ENCODE peak calls at places on chromosomes 4 and X, in eight cellular contexts. One of them, this sample, is unnamed.

GRCh38 chr4:188139671-188140070 is 430 bp downstream of the TRIML1 start:
- DNase-seq in activated CD4-positive, alpha-beta T cell treated with anti-CD3 and anti-CD28 coated beads for 4 hours: no peak
- DNase-seq in neuronal stem cell: no peak
- DNase-seq in HCEC 1CT: no peak
- DNase-seq in SK-MEL-5: no peak
- DNase-seq in GM19239: no peak
- DNase-seq in NCI-H1930: no peak
- DNase-seq in AG04450: no peak
- DNase-seq in this sample: no peak

GRCh38 chr4:128600996-128601857 is 208.3 kb upstream of the JADE1 start:
- DNase-seq in activated CD4-positive, alpha-beta T cell treated with anti-CD3 and anti-CD28 coated beads for 4 hours: no peak
- DNase-seq in neuronal stem cell: no peak
- DNase-seq in HCEC 1CT: peak
- DNase-seq in SK-MEL-5: no peak
- DNase-seq in GM19239: no peak
- DNase-seq in NCI-H1930: peak
- DNase-seq in AG04450: peak
- DNase-seq in this sample: peak

GRCh38 chr4:4582653-4583052 is 40.8 kb upstream of the STX18 start:
- DNase-seq in activated CD4-positive, alpha-beta T cell treated with anti-CD3 and anti-CD28 coated beads for 4 hours: no peak
- DNase-seq in neuronal stem cell: no peak
- DNase-seq in HCEC 1CT: no peak
- DNase-seq in SK-MEL-5: no peak
- DNase-seq in GM19239: no peak
- DNase-seq in NCI-H1930: no peak
- DNase-seq in AG04450: no peak
- DNase-seq in this sample: no peak

GRCh38 chrX:148856505-148856904 is 356.1 kb downstream of the AFF2 start:
- DNase-seq in activated CD4-positive, alpha-beta T cell treated with anti-CD3 and anti-CD28 coated beads for 4 hours: no peak
- DNase-seq in neuronal stem cell: no peak
- DNase-seq in HCEC 1CT: no peak
- DNase-seq in SK-MEL-5: no peak
- DNase-seq in GM19239: no peak
- DNase-seq in NCI-H1930: no peak
- DNase-seq in AG04450: no peak
- DNase-seq in this sample: no peak

GRCh38 chr4:4524364-4524763 is 17.5 kb downstream of the STX18 start:
- DNase-seq in activated CD4-positive, alpha-beta T cell treated with anti-CD3 and anti-CD28 coated beads for 4 hours: peak
- DNase-seq in neuronal stem cell: no peak
- DNase-seq in HCEC 1CT: no peak
- DNase-seq in SK-MEL-5: peak
- DNase-seq in GM19239: peak
- DNase-seq in NCI-H1930: no peak
- DNase-seq in AG04450: no peak
- DNase-seq in this sample: no peak

GRCh38 chr4:1727117-1728031 is 6.1 kb downstream of the TACC3 start:
- DNase-seq in activated CD4-positive, alpha-beta T cell treated with anti-CD3 and anti-CD28 coated beads for 4 hours: no peak
- DNase-seq in neuronal stem cell: no peak
- DNase-seq in HCEC 1CT: peak
- DNase-seq in SK-MEL-5: no peak
- DNase-seq in GM19239: no peak
- DNase-seq in NCI-H1930: no peak
- DNase-seq in AG04450: no peak
- DNase-seq in this sample: no peak

GRCh38 chrX:108443065-108443464 is 3.4 kb downstream of the COL4A5 start:
- DNase-seq in activated CD4-positive, alpha-beta T cell treated with anti-CD3 and anti-CD28 coated beads for 4 hours: no peak
- DNase-seq in neuronal stem cell: no peak
- DNase-seq in HCEC 1CT: no peak
- DNase-seq in SK-MEL-5: no peak
- DNase-seq in GM19239: no peak
- DNase-seq in NCI-H1930: no peak
- DNase-seq in AG04450: no peak
- DNase-seq in this sample: no peak

GRCh38 chr4:101140228-101140627 is 207.1 kb downstream of the PPP3CA start:
- DNase-seq in activated CD4-positive, alpha-beta T cell treated with anti-CD3 and anti-CD28 coated beads for 4 hours: no peak
- DNase-seq in neuronal stem cell: no peak
- DNase-seq in HCEC 1CT: no peak
- DNase-seq in SK-MEL-5: no peak
- DNase-seq in GM19239: no peak
- DNase-seq in NCI-H1930: no peak
- DNase-seq in AG04450: no peak
- DNase-seq in this sample: no peak

GRCh38 chrX:2710041-2710471 is 19.0 kb downstream of the CD99 start:
- DNase-seq in activated CD4-positive, alpha-beta T cell treated with anti-CD3 and anti-CD28 coated beads for 4 hours: peak
- DNase-seq in neuronal stem cell: no peak
- DNase-seq in HCEC 1CT: peak
- DNase-seq in SK-MEL-5: peak
- DNase-seq in GM19239: no peak
- DNase-seq in NCI-H1930: no peak
- DNase-seq in AG04450: no peak
- DNase-seq in this sample: no peak

GRCh38 chrX:20029728-20030127 is 38.9 kb upstream of the BCLAF3 start:
- DNase-seq in activated CD4-positive, alpha-beta T cell treated with anti-CD3 and anti-CD28 coated beads for 4 hours: no peak
- DNase-seq in neuronal stem cell: no peak
- DNase-seq in HCEC 1CT: no peak
- DNase-seq in SK-MEL-5: no peak
- DNase-seq in GM19239: peak
- DNase-seq in NCI-H1930: no peak
- DNase-seq in AG04450: no peak
- DNase-seq in this sample: no peak

GRCh38 chr4:108172231-108172779 is 3.6 kb upstream of the LEF1 start:
- DNase-seq in activated CD4-positive, alpha-beta T cell treated with anti-CD3 and anti-CD28 coated beads for 4 hours: peak
- DNase-seq in neuronal stem cell: peak
- DNase-seq in HCEC 1CT: no peak
- DNase-seq in SK-MEL-5: no peak
- DNase-seq in GM19239: no peak
- DNase-seq in NCI-H1930: no peak
- DNase-seq in AG04450: no peak
- DNase-seq in this sample: no peak

GRCh38 chrX:12378263-12378662 is 240.0 kb downstream of the FRMPD4 start:
- DNase-seq in activated CD4-positive, alpha-beta T cell treated with anti-CD3 and anti-CD28 coated beads for 4 hours: no peak
- DNase-seq in neuronal stem cell: no peak
- DNase-seq in HCEC 1CT: no peak
- DNase-seq in SK-MEL-5: no peak
- DNase-seq in GM19239: no peak
- DNase-seq in NCI-H1930: no peak
- DNase-seq in AG04450: no peak
- DNase-seq in this sample: no peak

GRCh38 chr4:26425953-26426352 is 64.3 kb downstream of the CCKAR start:
- DNase-seq in activated CD4-positive, alpha-beta T cell treated with anti-CD3 and anti-CD28 coated beads for 4 hours: no peak
- DNase-seq in neuronal stem cell: no peak
- DNase-seq in HCEC 1CT: no peak
- DNase-seq in SK-MEL-5: no peak
- DNase-seq in GM19239: no peak
- DNase-seq in NCI-H1930: no peak
- DNase-seq in AG04450: no peak
- DNase-seq in this sample: no peak

GRCh38 chr4:25068386-25068785 is 37.6 kb upstream of the LGI2 start:
- DNase-seq in activated CD4-positive, alpha-beta T cell treated with anti-CD3 and anti-CD28 coated beads for 4 hours: no peak
- DNase-seq in neuronal stem cell: no peak
- DNase-seq in HCEC 1CT: no peak
- DNase-seq in SK-MEL-5: no peak
- DNase-seq in GM19239: no peak
- DNase-seq in NCI-H1930: no peak
- DNase-seq in AG04450: no peak
- DNase-seq in this sample: no peak

GRCh38 chr4:108749119-108749518 is 13.7 kb downstream of the ETNPPL start:
- DNase-seq in activated CD4-positive, alpha-beta T cell treated with anti-CD3 and anti-CD28 coated beads for 4 hours: no peak
- DNase-seq in neuronal stem cell: no peak
- DNase-seq in HCEC 1CT: no peak
- DNase-seq in SK-MEL-5: no peak
- DNase-seq in GM19239: no peak
- DNase-seq in NCI-H1930: no peak
- DNase-seq in AG04450: no peak
- DNase-seq in this sample: no peak

GRCh38 chr4:134911941-134912340 is 710.4 kb upstream of the PABPC4L start:
- DNase-seq in activated CD4-positive, alpha-beta T cell treated with anti-CD3 and anti-CD28 coated beads for 4 hours: no peak
- DNase-seq in neuronal stem cell: no peak
- DNase-seq in HCEC 1CT: no peak
- DNase-seq in SK-MEL-5: no peak
- DNase-seq in GM19239: no peak
- DNase-seq in NCI-H1930: no peak
- DNase-seq in AG04450: no peak
- DNase-seq in this sample: no peak

GRCh38 chrX:6614516-6614915 is 79.6 kb upstream of the VCX3A start:
- DNase-seq in activated CD4-positive, alpha-beta T cell treated with anti-CD3 and anti-CD28 coated beads for 4 hours: no peak
- DNase-seq in neuronal stem cell: no peak
- DNase-seq in HCEC 1CT: no peak
- DNase-seq in SK-MEL-5: no peak
- DNase-seq in GM19239: no peak
- DNase-seq in NCI-H1930: no peak
- DNase-seq in AG04450: no peak
- DNase-seq in this sample: no peak

GRCh38 chr4:6769138-6769983 is 13.2 kb upstream of the KIAA0232 start:
- DNase-seq in activated CD4-positive, alpha-beta T cell treated with anti-CD3 and anti-CD28 coated beads for 4 hours: no peak
- DNase-seq in neuronal stem cell: no peak
- DNase-seq in HCEC 1CT: no peak
- DNase-seq in SK-MEL-5: no peak
- DNase-seq in GM19239: no peak
- DNase-seq in NCI-H1930: no peak
- DNase-seq in AG04450: no peak
- DNase-seq in this sample: no peak

GRCh38 chr4:105624530-105624929 is 72.1 kb downstream of the ARHGEF38 start:
- DNase-seq in activated CD4-positive, alpha-beta T cell treated with anti-CD3 and anti-CD28 coated beads for 4 hours: no peak
- DNase-seq in neuronal stem cell: no peak
- DNase-seq in HCEC 1CT: peak
- DNase-seq in SK-MEL-5: no peak
- DNase-seq in GM19239: no peak
- DNase-seq in NCI-H1930: no peak
- DNase-seq in AG04450: no peak
- DNase-seq in this sample: no peak

GRCh38 chr4:139555073-139555704 is 830 bp downstream of the SETD7 start:
- DNase-seq in activated CD4-positive, alpha-beta T cell treated with anti-CD3 and anti-CD28 coated beads for 4 hours: peak
- DNase-seq in neuronal stem cell: peak
- DNase-seq in HCEC 1CT: peak
- DNase-seq in SK-MEL-5: peak
- DNase-seq in GM19239: peak
- DNase-seq in NCI-H1930: peak
- DNase-seq in AG04450: peak
- DNase-seq in this sample: peak

GRCh38 chrX:11409957-11410356 is 116.7 kb downstream of the AMELX start:
- DNase-seq in activated CD4-positive, alpha-beta T cell treated with anti-CD3 and anti-CD28 coated beads for 4 hours: no peak
- DNase-seq in neuronal stem cell: no peak
- DNase-seq in HCEC 1CT: no peak
- DNase-seq in SK-MEL-5: no peak
- DNase-seq in GM19239: no peak
- DNase-seq in NCI-H1930: no peak
- DNase-seq in AG04450: no peak
- DNase-seq in this sample: no peak

GRCh38 chr4:1779588-1780382 is 13.3 kb upstream of the FGFR3 start:
- DNase-seq in activated CD4-positive, alpha-beta T cell treated with anti-CD3 and anti-CD28 coated beads for 4 hours: no peak
- DNase-seq in neuronal stem cell: no peak
- DNase-seq in HCEC 1CT: no peak
- DNase-seq in SK-MEL-5: no peak
- DNase-seq in GM19239: no peak
- DNase-seq in NCI-H1930: no peak
- DNase-seq in AG04450: no peak
- DNase-seq in this sample: no peak

GRCh38 chr4:119774840-119775239 is 146.2 kb upstream of the PDE5A start:
- DNase-seq in activated CD4-positive, alpha-beta T cell treated with anti-CD3 and anti-CD28 coated beads for 4 hours: no peak
- DNase-seq in neuronal stem cell: no peak
- DNase-seq in HCEC 1CT: no peak
- DNase-seq in SK-MEL-5: no peak
- DNase-seq in GM19239: no peak
- DNase-seq in NCI-H1930: no peak
- DNase-seq in AG04450: no peak
- DNase-seq in this sample: no peak

GRCh38 chr4:32031026-32031425 is 1310.9 kb downstream of the PCDH7 start:
- DNase-seq in activated CD4-positive, alpha-beta T cell treated with anti-CD3 and anti-CD28 coated beads for 4 hours: no peak
- DNase-seq in neuronal stem cell: no peak
- DNase-seq in HCEC 1CT: no peak
- DNase-seq in SK-MEL-5: no peak
- DNase-seq in GM19239: no peak
- DNase-seq in NCI-H1930: no peak
- DNase-seq in AG04450: no peak
- DNase-seq in this sample: no peak

GRCh38 chr4:186651181-186651603 is 72.5 kb downstream of the FAT1 start:
- DNase-seq in activated CD4-positive, alpha-beta T cell treated with anti-CD3 and anti-CD28 coated beads for 4 hours: no peak
- DNase-seq in neuronal stem cell: no peak
- DNase-seq in HCEC 1CT: no peak
- DNase-seq in SK-MEL-5: no peak
- DNase-seq in GM19239: no peak
- DNase-seq in NCI-H1930: no peak
- DNase-seq in AG04450: no peak
- DNase-seq in this sample: peak

GRCh38 chr4:116018831-116019230 is 905.4 kb upstream of the NDST4 start:
- DNase-seq in activated CD4-positive, alpha-beta T cell treated with anti-CD3 and anti-CD28 coated beads for 4 hours: no peak
- DNase-seq in neuronal stem cell: no peak
- DNase-seq in HCEC 1CT: no peak
- DNase-seq in SK-MEL-5: no peak
- DNase-seq in GM19239: no peak
- DNase-seq in NCI-H1930: no peak
- DNase-seq in AG04450: no peak
- DNase-seq in this sample: no peak

GRCh38 chr4:109462297-109462696 is 28.7 kb downstream of the SEC24B start:
- DNase-seq in activated CD4-positive, alpha-beta T cell treated with anti-CD3 and anti-CD28 coated beads for 4 hours: no peak
- DNase-seq in neuronal stem cell: no peak
- DNase-seq in HCEC 1CT: no peak
- DNase-seq in SK-MEL-5: no peak
- DNase-seq in GM19239: no peak
- DNase-seq in NCI-H1930: no peak
- DNase-seq in AG04450: no peak
- DNase-seq in this sample: no peak

GRCh38 chrX:8179653-8180052 is 8.6 kb upstream of the VCX2 start:
- DNase-seq in activated CD4-positive, alpha-beta T cell treated with anti-CD3 and anti-CD28 coated beads for 4 hours: no peak
- DNase-seq in neuronal stem cell: no peak
- DNase-seq in HCEC 1CT: no peak
- DNase-seq in SK-MEL-5: peak
- DNase-seq in GM19239: no peak
- DNase-seq in NCI-H1930: no peak
- DNase-seq in AG04450: no peak
- DNase-seq in this sample: no peak

GRCh38 chr4:141609243-141609642 is 27.1 kb upstream of the IL15 start:
- DNase-seq in activated CD4-positive, alpha-beta T cell treated with anti-CD3 and anti-CD28 coated beads for 4 hours: no peak
- DNase-seq in neuronal stem cell: no peak
- DNase-seq in HCEC 1CT: no peak
- DNase-seq in SK-MEL-5: no peak
- DNase-seq in GM19239: no peak
- DNase-seq in NCI-H1930: no peak
- DNase-seq in AG04450: no peak
- DNase-seq in this sample: no peak

This sample was measured in NCI-H748 treated with DMSO at 0.1 percent for 48 hours.